ENCODE peak calls at places on chromosome 16, in four cellular contexts. H is left ventricle myocardium inferior, T is SK-N-SH, D is MM.1S. Q is an unnamed sample.

GRCh38 chr16:18958621-18959578 is 24.8 kb upstream of the TMC7 start:
- DNase-seq in H (no peak), T (no peak), D (no peak), Q (no peak)

GRCh38 chr16:24577167-24577566 is 37.8 kb downstream of the RBBP6 start:
- DNase-seq in H (no peak), T (no peak), D (no peak), Q (no peak)

GRCh38 chr16:49532243-49532870 is 158.8 kb downstream of the C16orf78 start:
- DNase-seq in H (no peak), T (no peak), D (no peak), Q (peak; percentile 79)

GRCh38 chr16:88306860-88307545 is 75.8 kb upstream of the ZNF469 start:
- DNase-seq in H (peak; percentile 7), T (no peak), D (no peak), Q (no peak)

GRCh38 chr16:24253192-24253591 is 2.9 kb upstream of the CACNG3 start:
- DNase-seq in H (no peak), T (peak; percentile 68), D (peak; percentile 39), Q (peak; percentile 76)

GRCh38 chr16:88815901-88816589 is 4.3 kb upstream of the APRT start:
- DNase-seq in H (no peak), T (peak; percentile 86), D (peak; percentile 21), Q (peak; percentile 92)

GRCh38 chr16:48912360-48912759 is 302.4 kb upstream of the N4BP1 start:
- DNase-seq in H (no peak), T (no peak), D (peak; percentile 19), Q (no peak)

GRCh38 chr16:51326131-51326856 is 175.2 kb upstream of the SALL1 start:
- DNase-seq in H (no peak), T (no peak), D (no peak), Q (no peak)

GRCh38 chr16:51540259-51540658 is 389.2 kb upstream of the SALL1 start:
- DNase-seq in H (no peak), T (no peak), D (no peak), Q (no peak)

GRCh38 chr16:23182206-23182674 is 305 bp upstream of the SCNN1G start:
- DNase-seq in H (peak; percentile 61), T (peak; percentile 95), D (peak; percentile 95), Q (peak; percentile 99)

GRCh38 chr16:6027733-6028132 is 930.1 kb upstream of the EEF2KMT start:
- DNase-seq in H (no peak), T (no peak), D (no peak), Q (no peak)

GRCh38 chr16:69725480-69726312 is 664 bp downstream of the NQO1 start:
- DNase-seq in H (no peak), T (no peak), D (no peak), Q (no peak)

GRCh38 chr16:52729731-52730130 is 182.8 kb upstream of the TOX3 start:
- DNase-seq in H (no peak), T (no peak), D (no peak), Q (no peak)

GRCh38 chr16:13143551-13143950 is 242.2 kb downstream of the SHISA9 start:
- DNase-seq in H (no peak), T (no peak), D (no peak), Q (no peak)

GRCh38 chr16:69513180-69513966 is 52.4 kb upstream of the NFAT5 start:
- DNase-seq in H (no peak), T (no peak), D (no peak), Q (no peak)

GRCh38 chr16:24208710-24209109 is 47.4 kb upstream of the CACNG3 start:
- DNase-seq in H (no peak), T (peak; percentile 12), D (no peak), Q (peak; percentile 42)

GRCh38 chr16:72793017-72793416 is 254.9 kb downstream of the ZFHX3 start:
- DNase-seq in H (no peak), T (no peak), D (no peak), Q (no peak)

GRCh38 chr16:73753931-73754330 is 542.7 kb upstream of the PSMD7 start:
- DNase-seq in H (no peak), T (no peak), D (no peak), Q (no peak)

GRCh38 chr16:81480856-81481821 is 36.5 kb downstream of the CMIP start:
- DNase-seq in H (no peak), T (peak; percentile 79), D (no peak), Q (no peak)

GRCh38 chr16:4477966-4478365 is 1.8 kb downstream of the HMOX2 start:
- DNase-seq in H (no peak), T (peak; percentile 31), D (no peak), Q (peak; percentile 71)
- H3K4me3 ChIP-seq in H (peak overlapping the region; percentile 100), T (no peak overlapping the region), D (no peak overlapping the region), Q (no peak overlapping the region)

DNA sequence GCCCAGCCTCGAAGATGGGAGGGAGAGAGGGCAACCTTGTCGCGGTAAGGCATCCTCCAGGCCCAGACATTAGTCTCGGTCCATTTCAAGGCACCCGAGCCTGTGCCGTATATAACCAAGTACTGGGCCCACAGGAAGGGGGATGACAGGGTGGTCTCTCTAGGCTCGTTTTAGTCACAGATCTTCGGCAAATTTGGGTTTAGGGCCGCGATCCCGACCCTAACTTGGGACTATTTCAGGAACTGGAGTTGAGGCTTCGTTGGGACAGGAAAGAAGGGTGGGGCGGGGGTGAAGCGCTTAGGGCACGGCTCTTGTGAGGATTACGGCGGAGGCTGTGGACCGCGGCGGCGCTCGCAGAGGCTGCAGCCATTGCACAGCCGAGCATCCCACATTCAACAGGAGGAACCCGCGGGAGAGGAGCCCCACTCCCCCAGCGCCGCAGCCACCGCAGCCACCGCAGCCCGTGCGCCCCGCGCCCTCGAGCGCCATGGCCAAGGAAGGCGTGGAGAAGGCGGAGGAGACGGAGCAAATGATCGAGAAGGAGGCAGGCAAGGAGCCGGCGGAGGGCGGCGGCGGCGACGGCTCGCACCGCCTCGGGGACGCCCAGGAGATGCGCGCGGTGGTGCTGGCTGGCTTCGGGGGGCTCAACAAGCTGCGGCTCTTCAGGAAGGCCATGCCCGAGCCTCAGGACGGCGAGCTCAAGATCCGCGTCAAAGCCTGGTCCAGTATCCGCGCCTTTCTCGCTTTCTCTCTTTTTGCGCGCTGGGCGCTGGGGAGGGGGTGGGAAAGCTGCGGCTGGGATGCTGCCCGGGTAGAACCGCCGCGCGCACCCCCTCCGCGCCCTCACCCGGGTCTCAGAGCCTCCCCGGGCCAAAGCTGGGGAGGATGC is at the start of gene VAT1L:
- DNase-seq in H (peak; percentile 19), T (peak; percentile 89), D (peak; percentile 10), Q (peak; percentile 79)
- H3K27me3 ChIP-seq in H (peaks cover 69% of the 10 kb centered on the region), T (no peaks in the 10 kb centered on the region), D (peaks cover 12% of the 10 kb centered on the region), Q (peaks cover 35% of the 10 kb centered on the region)

GRCh38 chr16:28537076-28537475 is 1.7 kb downstream of the NUPR1 start:
- DNase-seq in H (no peak), T (no peak), D (no peak), Q (no peak)

GRCh38 chr16:28537964-28538732 is 626 bp downstream of the NUPR1 start:
- DNase-seq in H (no peak), T (no peak), D (no peak), Q (no peak)

GRCh38 chr16:28543072-28543471 is 4.3 kb upstream of the NUPR1 start:
- DNase-seq in H (no peak), T (no peak), D (no peak), Q (no peak)

GRCh38 chr16:28534542-28535373 is 4.0 kb downstream of the NUPR1 start:
- DNase-seq in H (peak; percentile 25), T (no peak), D (no peak), Q (no peak)

DNA sequence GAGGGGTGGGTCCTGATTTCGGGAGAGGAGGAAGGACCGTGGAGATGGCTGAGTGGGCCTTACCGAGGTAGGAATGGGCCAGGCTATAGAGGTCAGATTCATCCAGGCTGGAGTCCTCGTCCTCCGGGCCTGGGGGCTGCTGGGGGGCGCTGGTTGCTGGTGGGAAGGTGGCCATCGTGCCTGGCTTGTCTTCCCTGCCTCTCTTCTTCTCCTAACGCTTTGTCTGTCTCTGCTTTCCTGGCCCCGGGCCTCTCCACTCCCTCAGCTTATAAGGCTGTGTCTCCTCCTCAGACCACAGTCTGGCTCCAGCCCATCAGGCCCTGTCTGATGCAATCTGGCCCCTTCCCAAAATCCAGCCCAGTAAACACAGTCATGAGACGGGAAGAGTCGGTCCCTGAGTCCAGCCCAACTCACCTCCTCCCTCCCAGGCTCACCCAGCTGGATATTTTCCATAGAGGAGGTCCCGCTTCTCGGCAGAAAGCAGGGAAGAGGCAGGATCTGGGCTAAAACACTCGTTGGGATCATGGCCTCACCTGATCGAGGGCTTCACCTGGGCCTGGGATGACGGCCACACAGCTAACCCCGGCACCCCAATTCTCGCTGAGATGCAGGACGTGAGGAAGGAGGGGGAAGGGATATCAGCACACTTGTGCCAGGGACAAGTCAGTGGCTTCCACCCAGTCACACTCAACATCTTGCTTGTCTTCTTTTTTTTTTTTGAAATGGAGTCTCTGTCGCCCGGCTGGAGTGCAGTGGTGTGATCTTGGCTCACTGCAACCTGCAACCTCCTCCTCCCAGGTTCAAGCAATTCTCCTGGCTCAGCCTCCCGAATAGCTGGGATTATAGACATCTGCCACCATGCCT is at the start of gene NUPR1:
- DNase-seq in H (peak; percentile 93), T (no peak), D (no peak), Q (peak; percentile 52)
- H3K4me3 ChIP-seq in H (peak within 1 kb of the TSS; percentile 71), T (no peak within 1 kb of the TSS), D (no peak within 1 kb of the TSS), Q (no peak within 1 kb of the TSS)

GRCh38 chr16:57690782-57691471 is 3.7 kb upstream of the DRC7 start:
- DNase-seq in H (no peak), T (no peak), D (no peak), Q (no peak)
- H3K27me3 ChIP-seq in H (peaks cover 33% of the 10 kb centered on the region), T (no peaks in the 10 kb centered on the region), D (no peaks in the 10 kb centered on the region), Q (no peaks in the 10 kb centered on the region)

DNA sequence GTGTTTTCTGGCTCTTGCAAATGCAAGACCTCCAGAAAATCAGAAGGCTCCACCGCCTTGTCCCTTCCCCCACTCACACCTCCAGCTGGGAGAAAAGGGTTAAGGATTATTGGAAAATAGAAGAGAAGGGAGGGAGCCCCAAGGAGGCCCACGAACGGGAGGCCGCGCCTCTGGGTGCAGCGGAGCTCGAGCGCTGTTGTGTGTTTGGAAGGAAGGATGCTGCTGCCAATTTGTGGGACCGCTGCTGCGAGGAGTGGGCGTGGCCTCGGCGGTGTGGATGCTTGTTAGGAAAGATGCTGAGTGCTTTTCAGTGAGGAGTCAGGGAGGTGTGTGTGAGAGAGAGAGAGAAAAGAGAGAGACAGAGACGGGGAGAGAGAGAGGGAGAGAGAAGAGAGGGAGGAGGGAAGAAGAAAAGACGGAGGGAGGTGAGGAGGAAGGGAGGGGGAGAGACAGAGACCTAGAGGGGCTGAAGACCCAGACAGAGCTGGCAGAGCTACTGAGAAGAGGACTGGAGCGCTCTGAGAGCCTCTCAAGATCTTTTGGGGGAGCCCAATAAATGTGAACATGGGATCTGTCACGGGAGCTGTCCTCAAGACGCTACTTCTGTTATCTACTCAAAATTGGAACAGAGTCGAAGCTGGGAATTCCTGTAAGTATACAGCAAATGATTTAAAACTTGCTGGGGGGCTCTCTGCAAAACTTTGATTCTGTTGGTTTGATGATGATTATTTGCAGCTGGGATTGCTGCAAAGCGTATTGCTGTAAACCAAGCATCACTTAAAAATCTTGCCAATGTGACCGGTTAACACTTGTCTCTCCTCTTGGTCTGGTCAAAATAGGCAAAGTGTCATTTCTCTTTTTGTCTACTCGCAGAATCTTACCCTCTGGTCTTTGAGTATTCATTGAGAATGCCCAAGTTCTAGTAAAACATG is at the start of gene CNTNAP4:
- DNase-seq in H (no peak), T (peak; percentile 51), D (no peak), Q (peak; percentile 52)
- H3K4me3 ChIP-seq in H (no peak within 1 kb of the TSS), T (peak within 1 kb of the TSS; percentile 24), D (no peak within 1 kb of the TSS), Q (no peak within 1 kb of the TSS)

Q was measured in H7.